ENCODE peak calls at places on chromosomes 16 and 17, in ten cellular contexts. One of them, this sample, is unnamed.

GRCh38 chr17:66675273-66675990 is 159.5 kb upstream of the CACNG5 start:
- DNase-seq in Panc1: no peak
- DNase-seq in upper lobe of right lung: no peak
- DNase-seq in cardiac fibroblast: no peak
- DNase-seq in tibial nerve: no peak
- DNase-seq in AG09309: no peak
- DNase-seq in colonic mucosa: no peak
- DNase-seq in IMR-90: no peak
- DNase-seq in fibroblast of lung: no peak
- DNase-seq in NB4: no peak
- DNase-seq in this sample: no peak

GRCh38 chr17:81967533-81968395 is 6.8 kb upstream of the NOTUM start:
- DNase-seq in AG09309: no peak
- DNase-seq in cardiac fibroblast: peak
- DNase-seq in NB4: peak
- DNase-seq in fibroblast of lung: peak
- DNase-seq in upper lobe of right lung: peak
- DNase-seq in colonic mucosa: peak
- DNase-seq in Panc1: no peak
- DNase-seq in IMR-90: peak
- DNase-seq in tibial nerve: peak
- DNase-seq in this sample: no peak

GRCh38 chr17:16945513-16946201 is 26.3 kb downstream of the TNFRSF13B start:
- DNase-seq in fibroblast of lung: no peak
- DNase-seq in upper lobe of right lung: no peak
- DNase-seq in cardiac fibroblast: no peak
- DNase-seq in Panc1: no peak
- DNase-seq in NB4: peak
- DNase-seq in AG09309: no peak
- DNase-seq in IMR-90: no peak
- DNase-seq in tibial nerve: no peak
- DNase-seq in colonic mucosa: no peak
- DNase-seq in this sample: no peak

GRCh38 chr17:69540356-69540755 is 125.9 kb downstream of the MAP2K6 start:
- DNase-seq in upper lobe of right lung: no peak
- DNase-seq in tibial nerve: no peak
- DNase-seq in colonic mucosa: no peak
- DNase-seq in fibroblast of lung: peak
- DNase-seq in Panc1: no peak
- DNase-seq in NB4: no peak
- DNase-seq in cardiac fibroblast: peak
- DNase-seq in IMR-90: no peak
- DNase-seq in AG09309: no peak
- DNase-seq in this sample: no peak

GRCh38 chr17:4721203-4722135 is 9.8 kb upstream of the MED11 start:
- DNase-seq in tibial nerve: no peak
- DNase-seq in cardiac fibroblast: peak
- DNase-seq in AG09309: no peak
- DNase-seq in Panc1: no peak
- DNase-seq in IMR-90: peak
- DNase-seq in upper lobe of right lung: peak
- DNase-seq in colonic mucosa: peak
- DNase-seq in fibroblast of lung: peak
- DNase-seq in NB4: no peak
- DNase-seq in this sample: no peak

GRCh38 chr17:19242323-19242722 is 5.2 kb downstream of the EPN2 start:
- DNase-seq in NB4: no peak
- DNase-seq in upper lobe of right lung: no peak
- DNase-seq in Panc1: no peak
- DNase-seq in IMR-90: no peak
- DNase-seq in cardiac fibroblast: no peak
- DNase-seq in fibroblast of lung: no peak
- DNase-seq in AG09309: no peak
- DNase-seq in colonic mucosa: no peak
- DNase-seq in tibial nerve: no peak
- DNase-seq in this sample: no peak

GRCh38 chr17:42405963-42406495 is 17.0 kb downstream of the CAVIN1 start:
- DNase-seq in Panc1: no peak
- DNase-seq in colonic mucosa: peak
- DNase-seq in NB4: peak
- DNase-seq in cardiac fibroblast: peak
- DNase-seq in fibroblast of lung: peak
- DNase-seq in tibial nerve: peak
- DNase-seq in AG09309: peak
- DNase-seq in upper lobe of right lung: peak
- DNase-seq in IMR-90: peak
- DNase-seq in this sample: no peak

GRCh38 chr17:2874211-2874686 is 78.0 kb downstream of the RAP1GAP2 start:
- DNase-seq in Panc1: no peak
- DNase-seq in fibroblast of lung: no peak
- DNase-seq in colonic mucosa: no peak
- DNase-seq in upper lobe of right lung: no peak
- DNase-seq in cardiac fibroblast: no peak
- DNase-seq in IMR-90: no peak
- DNase-seq in NB4: no peak
- DNase-seq in AG09309: no peak
- DNase-seq in tibial nerve: no peak
- DNase-seq in this sample: no peak

GRCh38 chr16:4231886-4232285 is 10.0 kb downstream of the SRL start:
- DNase-seq in Panc1: no peak
- DNase-seq in IMR-90: no peak
- DNase-seq in NB4: no peak
- DNase-seq in colonic mucosa: no peak
- DNase-seq in cardiac fibroblast: no peak
- DNase-seq in tibial nerve: no peak
- DNase-seq in AG09309: no peak
- DNase-seq in upper lobe of right lung: no peak
- DNase-seq in fibroblast of lung: no peak
- DNase-seq in this sample: no peak

GRCh38 chr16:4232541-4233386 is 9.1 kb downstream of the SRL start:
- DNase-seq in upper lobe of right lung: no peak
- DNase-seq in fibroblast of lung: no peak
- DNase-seq in Panc1: no peak
- DNase-seq in IMR-90: no peak
- DNase-seq in cardiac fibroblast: no peak
- DNase-seq in tibial nerve: no peak
- DNase-seq in colonic mucosa: no peak
- DNase-seq in NB4: no peak
- DNase-seq in AG09309: no peak
- DNase-seq in this sample: no peak

GRCh38 chr16:4233431-4233830 is 8.4 kb downstream of the SRL start:
- DNase-seq in tibial nerve: no peak
- DNase-seq in upper lobe of right lung: no peak
- DNase-seq in NB4: no peak
- DNase-seq in AG09309: no peak
- DNase-seq in Panc1: no peak
- DNase-seq in fibroblast of lung: no peak
- DNase-seq in colonic mucosa: no peak
- DNase-seq in cardiac fibroblast: no peak
- DNase-seq in IMR-90: peak
- DNase-seq in this sample: no peak

GRCh38 chr16:4227040-4227332 is 14.9 kb downstream of the SRL start:
- DNase-seq in colonic mucosa: no peak
- DNase-seq in NB4: no peak
- DNase-seq in IMR-90: no peak
- DNase-seq in Panc1: no peak
- DNase-seq in cardiac fibroblast: no peak
- DNase-seq in AG09309: no peak
- DNase-seq in tibial nerve: no peak
- DNase-seq in upper lobe of right lung: no peak
- DNase-seq in fibroblast of lung: no peak
- DNase-seq in this sample: no peak

DNA sequence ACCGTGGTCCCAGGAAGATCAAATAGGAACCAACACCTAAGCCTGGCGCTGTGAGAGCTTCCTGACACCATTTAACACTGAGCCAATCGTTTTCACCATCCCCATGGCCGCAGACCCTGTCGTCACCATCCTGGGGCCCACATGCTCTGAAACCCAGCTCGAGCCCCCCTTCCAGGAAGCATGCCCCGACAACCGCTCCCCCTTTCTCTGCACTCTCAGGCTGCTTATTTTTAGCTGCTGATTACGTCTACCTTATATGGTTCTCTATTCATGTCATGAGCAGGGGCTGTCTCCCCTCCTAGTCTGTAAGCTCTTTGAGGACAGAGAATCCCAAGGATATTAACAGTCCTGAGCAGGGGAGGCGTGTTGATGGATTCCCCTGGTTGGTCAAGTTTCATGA is 10.5 kb downstream of the SRL start:
- DNase-seq in NB4: no peak
- DNase-seq in cardiac fibroblast: no peak
- DNase-seq in fibroblast of lung: no peak
- DNase-seq in AG09309: no peak
- DNase-seq in colonic mucosa: no peak
- DNase-seq in tibial nerve: no peak
- DNase-seq in upper lobe of right lung: no peak
- DNase-seq in Panc1: no peak
- DNase-seq in IMR-90: no peak
- DNase-seq in this sample: no peak
- TF ChIP-seq CTCF in NB4: no peak
- TF ChIP-seq CTCF in cardiac fibroblast: no peak
- TF ChIP-seq CTCF in fibroblast of lung: no peak
- TF ChIP-seq CTCF in AG09309: no peak
- TF ChIP-seq CTCF in colonic mucosa: no peak
- TF ChIP-seq CTCF in tibial nerve: no peak
- TF ChIP-seq CTCF in upper lobe of right lung: no peak
- TF ChIP-seq CTCF in Panc1: no peak
- TF ChIP-seq CTCF in IMR-90: no peak
- TF ChIP-seq CTCF in this sample: no peak

DNA sequence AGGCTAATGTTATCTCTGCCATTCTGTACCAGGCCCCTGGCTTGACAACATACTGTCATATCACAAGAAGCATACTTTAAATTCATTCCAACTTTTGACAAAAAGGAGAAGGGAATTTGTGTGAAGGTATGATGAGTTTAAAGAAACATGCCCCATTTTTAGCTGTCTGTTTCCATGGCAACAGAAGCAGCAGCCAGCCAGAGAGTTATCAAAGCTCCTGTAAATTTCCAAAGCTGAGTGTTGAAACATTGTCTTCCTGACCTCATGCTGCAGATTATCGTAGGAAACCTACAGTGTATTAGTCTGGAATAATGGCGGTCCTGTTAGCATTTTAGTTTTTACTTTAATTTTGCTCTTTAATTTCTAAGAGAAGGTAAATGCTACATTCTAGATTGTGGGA is 124.9 kb downstream of the MRTFB start:
- DNase-seq in fibroblast of lung: peak
- DNase-seq in AG09309: no peak
- DNase-seq in Panc1: no peak
- DNase-seq in tibial nerve: no peak
- DNase-seq in cardiac fibroblast: peak
- DNase-seq in colonic mucosa: no peak
- DNase-seq in upper lobe of right lung: no peak
- DNase-seq in IMR-90: peak
- DNase-seq in NB4: no peak
- DNase-seq in this sample: no peak
- H3K4me3 ChIP-seq in fibroblast of lung: no peak
- H3K4me3 ChIP-seq in AG09309: no peak
- H3K4me3 ChIP-seq in Panc1: no peak
- H3K4me3 ChIP-seq in tibial nerve: no peak
- H3K4me3 ChIP-seq in cardiac fibroblast: no peak
- H3K4me3 ChIP-seq in colonic mucosa: no peak
- H3K4me3 ChIP-seq in upper lobe of right lung: no peak
- H3K4me3 ChIP-seq in IMR-90: no peak
- H3K4me3 ChIP-seq in NB4: no peak
- H3K4me3 ChIP-seq in this sample: no peak

GRCh38 chr17:6325741-6326140 is 109.2 kb downstream of the AIPL1 start:
- DNase-seq in tibial nerve: no peak
- DNase-seq in fibroblast of lung: no peak
- DNase-seq in cardiac fibroblast: no peak
- DNase-seq in IMR-90: no peak
- DNase-seq in AG09309: no peak
- DNase-seq in NB4: no peak
- DNase-seq in Panc1: no peak
- DNase-seq in upper lobe of right lung: no peak
- DNase-seq in colonic mucosa: no peak
- DNase-seq in this sample: no peak

GRCh38 chr17:6326483-6326882 is 108.4 kb downstream of the AIPL1 start:
- DNase-seq in cardiac fibroblast: no peak
- DNase-seq in upper lobe of right lung: no peak
- DNase-seq in colonic mucosa: no peak
- DNase-seq in fibroblast of lung: no peak
- DNase-seq in Panc1: no peak
- DNase-seq in IMR-90: no peak
- DNase-seq in NB4: no peak
- DNase-seq in tibial nerve: no peak
- DNase-seq in AG09309: no peak
- DNase-seq in this sample: no peak

GRCh38 chr17:6328279-6328678 is 106.6 kb downstream of the AIPL1 start:
- DNase-seq in NB4: no peak
- DNase-seq in upper lobe of right lung: no peak
- DNase-seq in AG09309: no peak
- DNase-seq in Panc1: no peak
- DNase-seq in cardiac fibroblast: no peak
- DNase-seq in IMR-90: no peak
- DNase-seq in tibial nerve: no peak
- DNase-seq in colonic mucosa: no peak
- DNase-seq in fibroblast of lung: no peak
- DNase-seq in this sample: no peak

GRCh38 chr17:6323626-6324356 is 111.1 kb downstream of the AIPL1 start:
- DNase-seq in upper lobe of right lung: no peak
- DNase-seq in fibroblast of lung: no peak
- DNase-seq in IMR-90: no peak
- DNase-seq in Panc1: no peak
- DNase-seq in cardiac fibroblast: no peak
- DNase-seq in tibial nerve: no peak
- DNase-seq in NB4: no peak
- DNase-seq in AG09309: no peak
- DNase-seq in colonic mucosa: no peak
- DNase-seq in this sample: no peak

DNA sequence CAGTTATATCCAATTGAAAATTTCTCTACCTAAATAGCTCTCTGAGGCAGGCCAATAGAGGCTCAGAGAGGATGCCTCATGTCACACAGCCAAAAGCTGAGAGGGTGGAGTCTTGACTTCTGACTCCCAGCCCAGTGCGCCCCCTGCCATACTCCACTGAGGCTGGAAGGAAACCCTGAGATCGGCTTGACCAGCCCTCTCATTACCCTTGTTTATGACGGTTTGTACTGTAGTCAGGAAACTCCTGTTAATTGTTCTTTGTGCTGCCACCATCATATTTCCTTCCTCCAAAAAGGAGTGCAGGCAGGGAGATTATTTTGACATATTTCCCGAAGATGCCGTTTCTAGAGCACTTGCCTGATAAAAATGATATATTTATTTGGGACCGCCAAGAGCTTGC is 107.9 kb downstream of the AIPL1 start:
- DNase-seq in Panc1: no peak
- DNase-seq in AG09309: no peak
- DNase-seq in NB4: peak
- DNase-seq in upper lobe of right lung: no peak
- DNase-seq in tibial nerve: no peak
- DNase-seq in fibroblast of lung: no peak
- DNase-seq in cardiac fibroblast: no peak
- DNase-seq in colonic mucosa: no peak
- DNase-seq in IMR-90: no peak
- DNase-seq in this sample: no peak
- TF ChIP-seq CTCF in Panc1: peak
- TF ChIP-seq CTCF in AG09309: no peak
- TF ChIP-seq CTCF in NB4: no peak
- TF ChIP-seq CTCF in upper lobe of right lung: peak
- TF ChIP-seq CTCF in tibial nerve: no peak
- TF ChIP-seq CTCF in fibroblast of lung: no peak
- TF ChIP-seq CTCF in cardiac fibroblast: no peak
- TF ChIP-seq CTCF in colonic mucosa: no peak
- TF ChIP-seq CTCF in IMR-90: no peak
- TF ChIP-seq CTCF in this sample: peak

DNA sequence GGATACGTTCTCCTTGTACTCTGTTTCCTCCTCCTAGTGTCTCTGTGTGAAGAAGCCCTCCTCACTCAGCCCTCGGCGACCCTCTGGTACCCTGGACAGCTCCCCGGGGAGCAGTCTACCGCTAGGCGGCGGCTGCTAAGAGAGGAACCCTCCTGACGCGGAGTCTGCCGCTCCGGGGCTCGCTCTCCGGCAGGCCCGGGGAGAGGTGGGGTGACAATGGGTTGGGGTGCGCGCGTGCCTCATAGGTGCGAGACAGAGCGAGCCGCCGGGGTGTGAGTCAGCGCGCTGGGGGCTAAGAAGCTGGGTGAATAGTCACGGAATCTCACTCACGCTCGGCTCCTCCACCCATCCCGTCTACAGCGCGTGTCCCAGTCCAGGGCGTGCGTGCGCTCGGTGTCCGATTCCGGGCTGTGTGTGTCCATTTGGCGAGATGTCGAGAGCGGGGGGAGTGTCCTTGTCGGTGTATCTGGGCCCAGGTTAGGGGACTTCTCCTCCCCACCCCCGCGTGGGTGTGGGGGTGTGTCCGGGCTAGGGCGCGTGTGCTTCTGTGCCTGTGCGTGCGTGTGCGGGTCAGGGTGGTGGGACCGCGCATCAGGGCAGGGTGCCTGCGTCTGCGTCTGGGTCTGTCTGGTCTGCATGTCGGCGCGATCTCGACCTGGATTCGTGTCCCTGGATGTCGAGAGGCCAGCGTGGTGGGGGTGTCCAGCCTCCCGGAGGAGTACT is 578 bp upstream of the HS3ST2 start:
- DNase-seq in IMR-90: peak
- DNase-seq in AG09309: no peak
- DNase-seq in NB4: peak
- DNase-seq in cardiac fibroblast: peak
- DNase-seq in Panc1: no peak
- DNase-seq in fibroblast of lung: peak
- DNase-seq in tibial nerve: no peak
- DNase-seq in colonic mucosa: peak
- DNase-seq in upper lobe of right lung: peak
- DNase-seq in this sample: no peak
- H3K4me3 ChIP-seq in IMR-90: no peak
- H3K4me3 ChIP-seq in AG09309: peak
- H3K4me3 ChIP-seq in NB4: no peak
- H3K4me3 ChIP-seq in cardiac fibroblast: no peak
- H3K4me3 ChIP-seq in Panc1: no peak
- H3K4me3 ChIP-seq in fibroblast of lung: no peak
- H3K4me3 ChIP-seq in tibial nerve: peak
- H3K4me3 ChIP-seq in colonic mucosa: peak
- H3K4me3 ChIP-seq in upper lobe of right lung: peak
- H3K4me3 ChIP-seq in this sample: no peak

This sample was measured in astrocyte of the cerebellum.